ENCODE peak calls at places on chromosomes 3 and 15, in nine cellular contexts. One of them, this sample, is unnamed.
A peak's percentile ranks its signal among the peaks of the same experiment; 100 is the strongest.

GRCh38 chr3:170690133-170690981 is 104.5 kb upstream of the SLC7A14 start:
- DNase-seq in stimulated activated CD4-positive, alpha-beta T cell treated with anti-CD3 and anti-CD28 coated beads, Interleukin-4, amount 100 ng/mL, for 48 hours: peak; percentile 37
- DNase-seq in activated CD4-positive, alpha-beta T cell treated with anti-CD3 and anti-CD28 coated beads, Interleukin-2, amount 50 U/mL, for 1 hour: peak; percentile 20
- DNase-seq in progenitor cell of endocrine pancreas: peak; percentile 55
- DNase-seq in RWPE1: peak; percentile 24
- DNase-seq in activated T-helper 1 cell treated with anti-CD3 and anti-CD28 coated beads, Interleukin-2, amount 50 U/mL, for 16 hours: no peak
- DNase-seq in SK-MEL-5: peak; percentile 62
- DNase-seq in hepatic stellate cell: no peak
- DNase-seq in fibroblast of lung: peak; percentile 53
- DNase-seq in this sample: peak; percentile 70

GRCh38 chr3:188876370-188876769 is 295.4 kb upstream of the TPRG1 start:
- DNase-seq in SK-MEL-5: no peak
- DNase-seq in fibroblast of lung: no peak
- DNase-seq in activated CD4-positive, alpha-beta T cell treated with anti-CD3 and anti-CD28 coated beads, Interleukin-2, amount 50 U/mL, for 1 hour: no peak
- DNase-seq in hepatic stellate cell: no peak
- DNase-seq in activated T-helper 1 cell treated with anti-CD3 and anti-CD28 coated beads, Interleukin-2, amount 50 U/mL, for 16 hours: no peak
- DNase-seq in stimulated activated CD4-positive, alpha-beta T cell treated with anti-CD3 and anti-CD28 coated beads, Interleukin-4, amount 100 ng/mL, for 48 hours: no peak
- DNase-seq in progenitor cell of endocrine pancreas: no peak
- DNase-seq in RWPE1: no peak
- DNase-seq in this sample: no peak

GRCh38 chr3:133112666-133113065 is 74.5 kb downstream of the TMEM108 start:
- DNase-seq in progenitor cell of endocrine pancreas: no peak
- DNase-seq in stimulated activated CD4-positive, alpha-beta T cell treated with anti-CD3 and anti-CD28 coated beads, Interleukin-4, amount 100 ng/mL, for 48 hours: no peak
- DNase-seq in activated T-helper 1 cell treated with anti-CD3 and anti-CD28 coated beads, Interleukin-2, amount 50 U/mL, for 16 hours: no peak
- DNase-seq in activated CD4-positive, alpha-beta T cell treated with anti-CD3 and anti-CD28 coated beads, Interleukin-2, amount 50 U/mL, for 1 hour: no peak
- DNase-seq in RWPE1: no peak
- DNase-seq in SK-MEL-5: no peak
- DNase-seq in hepatic stellate cell: no peak
- DNase-seq in fibroblast of lung: peak; percentile 20
- DNase-seq in this sample: no peak

GRCh38 chr3:146163584-146163983 is 2.6 kb upstream of the PLOD2 start:
- DNase-seq in hepatic stellate cell: peak; percentile 69
- DNase-seq in RWPE1: peak; percentile 79
- DNase-seq in progenitor cell of endocrine pancreas: no peak
- DNase-seq in activated CD4-positive, alpha-beta T cell treated with anti-CD3 and anti-CD28 coated beads, Interleukin-2, amount 50 U/mL, for 1 hour: no peak
- DNase-seq in fibroblast of lung: peak; percentile 97
- DNase-seq in activated T-helper 1 cell treated with anti-CD3 and anti-CD28 coated beads, Interleukin-2, amount 50 U/mL, for 16 hours: no peak
- DNase-seq in SK-MEL-5: peak; percentile 14
- DNase-seq in stimulated activated CD4-positive, alpha-beta T cell treated with anti-CD3 and anti-CD28 coated beads, Interleukin-4, amount 100 ng/mL, for 48 hours: no peak
- DNase-seq in this sample: peak; percentile 27

GRCh38 chr15:36358094-36358961 is 221.1 kb upstream of the CDIN1 start:
- DNase-seq in activated CD4-positive, alpha-beta T cell treated with anti-CD3 and anti-CD28 coated beads, Interleukin-2, amount 50 U/mL, for 1 hour: no peak
- DNase-seq in RWPE1: no peak
- DNase-seq in activated T-helper 1 cell treated with anti-CD3 and anti-CD28 coated beads, Interleukin-2, amount 50 U/mL, for 16 hours: no peak
- DNase-seq in hepatic stellate cell: peak; percentile 47
- DNase-seq in SK-MEL-5: no peak
- DNase-seq in stimulated activated CD4-positive, alpha-beta T cell treated with anti-CD3 and anti-CD28 coated beads, Interleukin-4, amount 100 ng/mL, for 48 hours: no peak
- DNase-seq in progenitor cell of endocrine pancreas: no peak
- DNase-seq in fibroblast of lung: peak; percentile 97
- DNase-seq in this sample: no peak

GRCh38 chr3:105582015-105582414 is 215.3 kb downstream of the ALCAM start:
- DNase-seq in activated CD4-positive, alpha-beta T cell treated with anti-CD3 and anti-CD28 coated beads, Interleukin-2, amount 50 U/mL, for 1 hour: no peak
- DNase-seq in SK-MEL-5: no peak
- DNase-seq in progenitor cell of endocrine pancreas: no peak
- DNase-seq in stimulated activated CD4-positive, alpha-beta T cell treated with anti-CD3 and anti-CD28 coated beads, Interleukin-4, amount 100 ng/mL, for 48 hours: no peak
- DNase-seq in activated T-helper 1 cell treated with anti-CD3 and anti-CD28 coated beads, Interleukin-2, amount 50 U/mL, for 16 hours: no peak
- DNase-seq in fibroblast of lung: no peak
- DNase-seq in RWPE1: no peak
- DNase-seq in hepatic stellate cell: no peak
- DNase-seq in this sample: no peak

GRCh38 chr15:32029409-32029861 is 880 bp upstream of the CHRNA7 start:
- DNase-seq in stimulated activated CD4-positive, alpha-beta T cell treated with anti-CD3 and anti-CD28 coated beads, Interleukin-4, amount 100 ng/mL, for 48 hours: no peak
- DNase-seq in progenitor cell of endocrine pancreas: peak; percentile 36
- DNase-seq in hepatic stellate cell: no peak
- DNase-seq in SK-MEL-5: peak; percentile 76
- DNase-seq in fibroblast of lung: no peak
- DNase-seq in activated CD4-positive, alpha-beta T cell treated with anti-CD3 and anti-CD28 coated beads, Interleukin-2, amount 50 U/mL, for 1 hour: no peak
- DNase-seq in RWPE1: no peak
- DNase-seq in activated T-helper 1 cell treated with anti-CD3 and anti-CD28 coated beads, Interleukin-2, amount 50 U/mL, for 16 hours: no peak
- DNase-seq in this sample: no peak

GRCh38 chr3:18369561-18370185 is 55.5 kb downstream of the SATB1 start:
- DNase-seq in SK-MEL-5: no peak
- DNase-seq in progenitor cell of endocrine pancreas: no peak
- DNase-seq in stimulated activated CD4-positive, alpha-beta T cell treated with anti-CD3 and anti-CD28 coated beads, Interleukin-4, amount 100 ng/mL, for 48 hours: no peak
- DNase-seq in activated CD4-positive, alpha-beta T cell treated with anti-CD3 and anti-CD28 coated beads, Interleukin-2, amount 50 U/mL, for 1 hour: no peak
- DNase-seq in hepatic stellate cell: no peak
- DNase-seq in fibroblast of lung: peak; percentile 19
- DNase-seq in RWPE1: no peak
- DNase-seq in activated T-helper 1 cell treated with anti-CD3 and anti-CD28 coated beads, Interleukin-2, amount 50 U/mL, for 16 hours: no peak
- DNase-seq in this sample: no peak

GRCh38 chr3:124653071-124653470 is 77.2 kb upstream of the UMPS start:
- DNase-seq in RWPE1: no peak
- DNase-seq in stimulated activated CD4-positive, alpha-beta T cell treated with anti-CD3 and anti-CD28 coated beads, Interleukin-4, amount 100 ng/mL, for 48 hours: no peak
- DNase-seq in progenitor cell of endocrine pancreas: no peak
- DNase-seq in hepatic stellate cell: no peak
- DNase-seq in fibroblast of lung: no peak
- DNase-seq in activated CD4-positive, alpha-beta T cell treated with anti-CD3 and anti-CD28 coated beads, Interleukin-2, amount 50 U/mL, for 1 hour: no peak
- DNase-seq in SK-MEL-5: peak; percentile 26
- DNase-seq in activated T-helper 1 cell treated with anti-CD3 and anti-CD28 coated beads, Interleukin-2, amount 50 U/mL, for 16 hours: no peak
- DNase-seq in this sample: no peak

GRCh38 chr3:8938021-8938420 is 25.3 kb downstream of the RAD18 start:
- DNase-seq in hepatic stellate cell: no peak
- DNase-seq in fibroblast of lung: peak; percentile 57
- DNase-seq in progenitor cell of endocrine pancreas: no peak
- DNase-seq in RWPE1: no peak
- DNase-seq in stimulated activated CD4-positive, alpha-beta T cell treated with anti-CD3 and anti-CD28 coated beads, Interleukin-4, amount 100 ng/mL, for 48 hours: no peak
- DNase-seq in SK-MEL-5: peak; percentile 63
- DNase-seq in activated T-helper 1 cell treated with anti-CD3 and anti-CD28 coated beads, Interleukin-2, amount 50 U/mL, for 16 hours: no peak
- DNase-seq in activated CD4-positive, alpha-beta T cell treated with anti-CD3 and anti-CD28 coated beads, Interleukin-2, amount 50 U/mL, for 1 hour: no peak
- DNase-seq in this sample: no peak

GRCh38 chr15:90915216-90915807 is 12.2 kb downstream of the MAN2A2 start:
- DNase-seq in activated CD4-positive, alpha-beta T cell treated with anti-CD3 and anti-CD28 coated beads, Interleukin-2, amount 50 U/mL, for 1 hour: no peak
- DNase-seq in hepatic stellate cell: no peak
- DNase-seq in activated T-helper 1 cell treated with anti-CD3 and anti-CD28 coated beads, Interleukin-2, amount 50 U/mL, for 16 hours: no peak
- DNase-seq in fibroblast of lung: no peak
- DNase-seq in SK-MEL-5: no peak
- DNase-seq in stimulated activated CD4-positive, alpha-beta T cell treated with anti-CD3 and anti-CD28 coated beads, Interleukin-4, amount 100 ng/mL, for 48 hours: no peak
- DNase-seq in RWPE1: no peak
- DNase-seq in progenitor cell of endocrine pancreas: no peak
- DNase-seq in this sample: no peak

GRCh38 chr3:52527732-52528595 is 5.7 kb downstream of the NT5DC2 start:
- DNase-seq in SK-MEL-5: no peak
- DNase-seq in RWPE1: no peak
- DNase-seq in fibroblast of lung: no peak
- DNase-seq in progenitor cell of endocrine pancreas: no peak
- DNase-seq in hepatic stellate cell: no peak
- DNase-seq in activated T-helper 1 cell treated with anti-CD3 and anti-CD28 coated beads, Interleukin-2, amount 50 U/mL, for 16 hours: no peak
- DNase-seq in activated CD4-positive, alpha-beta T cell treated with anti-CD3 and anti-CD28 coated beads, Interleukin-2, amount 50 U/mL, for 1 hour: no peak
- DNase-seq in stimulated activated CD4-positive, alpha-beta T cell treated with anti-CD3 and anti-CD28 coated beads, Interleukin-4, amount 100 ng/mL, for 48 hours: no peak
- DNase-seq in this sample: no peak

GRCh38 chr3:180275176-180275575 is 238.4 kb upstream of the PEX5L start:
- DNase-seq in stimulated activated CD4-positive, alpha-beta T cell treated with anti-CD3 and anti-CD28 coated beads, Interleukin-4, amount 100 ng/mL, for 48 hours: no peak
- DNase-seq in activated T-helper 1 cell treated with anti-CD3 and anti-CD28 coated beads, Interleukin-2, amount 50 U/mL, for 16 hours: no peak
- DNase-seq in hepatic stellate cell: no peak
- DNase-seq in SK-MEL-5: no peak
- DNase-seq in progenitor cell of endocrine pancreas: no peak
- DNase-seq in activated CD4-positive, alpha-beta T cell treated with anti-CD3 and anti-CD28 coated beads, Interleukin-2, amount 50 U/mL, for 1 hour: no peak
- DNase-seq in RWPE1: no peak
- DNase-seq in fibroblast of lung: no peak
- DNase-seq in this sample: no peak

GRCh38 chr15:49435201-49435600 is 12.2 kb downstream of the FGF7 start:
- DNase-seq in RWPE1: no peak
- DNase-seq in activated T-helper 1 cell treated with anti-CD3 and anti-CD28 coated beads, Interleukin-2, amount 50 U/mL, for 16 hours: no peak
- DNase-seq in fibroblast of lung: peak; percentile 90
- DNase-seq in stimulated activated CD4-positive, alpha-beta T cell treated with anti-CD3 and anti-CD28 coated beads, Interleukin-4, amount 100 ng/mL, for 48 hours: no peak
- DNase-seq in hepatic stellate cell: no peak
- DNase-seq in progenitor cell of endocrine pancreas: no peak
- DNase-seq in activated CD4-positive, alpha-beta T cell treated with anti-CD3 and anti-CD28 coated beads, Interleukin-2, amount 50 U/mL, for 1 hour: no peak
- DNase-seq in SK-MEL-5: no peak
- DNase-seq in this sample: no peak

GRCh38 chr3:28295819-28296364 is 52.6 kb upstream of the ZCWPW2 start:
- DNase-seq in activated T-helper 1 cell treated with anti-CD3 and anti-CD28 coated beads, Interleukin-2, amount 50 U/mL, for 16 hours: no peak
- DNase-seq in fibroblast of lung: no peak
- DNase-seq in activated CD4-positive, alpha-beta T cell treated with anti-CD3 and anti-CD28 coated beads, Interleukin-2, amount 50 U/mL, for 1 hour: no peak
- DNase-seq in RWPE1: no peak
- DNase-seq in progenitor cell of endocrine pancreas: no peak
- DNase-seq in stimulated activated CD4-positive, alpha-beta T cell treated with anti-CD3 and anti-CD28 coated beads, Interleukin-4, amount 100 ng/mL, for 48 hours: no peak
- DNase-seq in hepatic stellate cell: peak; percentile 1
- DNase-seq in SK-MEL-5: no peak
- DNase-seq in this sample: no peak

GRCh38 chr15:100211855-100212850 is 129.6 kb downstream of the ADAMTS17 start:
- DNase-seq in fibroblast of lung: peak; percentile 56
- DNase-seq in RWPE1: peak; percentile 30
- DNase-seq in stimulated activated CD4-positive, alpha-beta T cell treated with anti-CD3 and anti-CD28 coated beads, Interleukin-4, amount 100 ng/mL, for 48 hours: no peak
- DNase-seq in hepatic stellate cell: no peak
- DNase-seq in activated CD4-positive, alpha-beta T cell treated with anti-CD3 and anti-CD28 coated beads, Interleukin-2, amount 50 U/mL, for 1 hour: no peak
- DNase-seq in SK-MEL-5: no peak
- DNase-seq in activated T-helper 1 cell treated with anti-CD3 and anti-CD28 coated beads, Interleukin-2, amount 50 U/mL, for 16 hours: no peak
- DNase-seq in progenitor cell of endocrine pancreas: no peak
- DNase-seq in this sample: no peak

GRCh38 chr15:55237219-55238130 is 40.7 kb upstream of the RSL24D1 start:
- DNase-seq in activated CD4-positive, alpha-beta T cell treated with anti-CD3 and anti-CD28 coated beads, Interleukin-2, amount 50 U/mL, for 1 hour: no peak
- DNase-seq in fibroblast of lung: no peak
- DNase-seq in progenitor cell of endocrine pancreas: no peak
- DNase-seq in stimulated activated CD4-positive, alpha-beta T cell treated with anti-CD3 and anti-CD28 coated beads, Interleukin-4, amount 100 ng/mL, for 48 hours: no peak
- DNase-seq in RWPE1: no peak
- DNase-seq in activated T-helper 1 cell treated with anti-CD3 and anti-CD28 coated beads, Interleukin-2, amount 50 U/mL, for 16 hours: no peak
- DNase-seq in SK-MEL-5: no peak
- DNase-seq in hepatic stellate cell: no peak
- DNase-seq in this sample: no peak

GRCh38 chr3:5019411-5020261 is 40.4 kb downstream of the BHLHE40 start:
- DNase-seq in activated CD4-positive, alpha-beta T cell treated with anti-CD3 and anti-CD28 coated beads, Interleukin-2, amount 50 U/mL, for 1 hour: peak; percentile 83
- DNase-seq in SK-MEL-5: no peak
- DNase-seq in progenitor cell of endocrine pancreas: no peak
- DNase-seq in RWPE1: no peak
- DNase-seq in activated T-helper 1 cell treated with anti-CD3 and anti-CD28 coated beads, Interleukin-2, amount 50 U/mL, for 16 hours: peak; percentile 68
- DNase-seq in stimulated activated CD4-positive, alpha-beta T cell treated with anti-CD3 and anti-CD28 coated beads, Interleukin-4, amount 100 ng/mL, for 48 hours: peak; percentile 70
- DNase-seq in fibroblast of lung: no peak
- DNase-seq in hepatic stellate cell: no peak
- DNase-seq in this sample: no peak

GRCh38 chr15:81828135-81828534 is 217.7 kb downstream of the MEX3B start:
- DNase-seq in activated CD4-positive, alpha-beta T cell treated with anti-CD3 and anti-CD28 coated beads, Interleukin-2, amount 50 U/mL, for 1 hour: no peak
- DNase-seq in hepatic stellate cell: no peak
- DNase-seq in progenitor cell of endocrine pancreas: no peak
- DNase-seq in stimulated activated CD4-positive, alpha-beta T cell treated with anti-CD3 and anti-CD28 coated beads, Interleukin-4, amount 100 ng/mL, for 48 hours: no peak
- DNase-seq in RWPE1: no peak
- DNase-seq in fibroblast of lung: no peak
- DNase-seq in SK-MEL-5: no peak
- DNase-seq in activated T-helper 1 cell treated with anti-CD3 and anti-CD28 coated beads, Interleukin-2, amount 50 U/mL, for 16 hours: no peak
- DNase-seq in this sample: no peak

GRCh38 chr15:88898736-88899135 is 3.4 kb upstream of the HAPLN3 start:
- DNase-seq in RWPE1: no peak
- DNase-seq in SK-MEL-5: no peak
- DNase-seq in activated T-helper 1 cell treated with anti-CD3 and anti-CD28 coated beads, Interleukin-2, amount 50 U/mL, for 16 hours: no peak
- DNase-seq in stimulated activated CD4-positive, alpha-beta T cell treated with anti-CD3 and anti-CD28 coated beads, Interleukin-4, amount 100 ng/mL, for 48 hours: no peak
- DNase-seq in fibroblast of lung: no peak
- DNase-seq in hepatic stellate cell: no peak
- DNase-seq in progenitor cell of endocrine pancreas: no peak
- DNase-seq in activated CD4-positive, alpha-beta T cell treated with anti-CD3 and anti-CD28 coated beads, Interleukin-2, amount 50 U/mL, for 1 hour: no peak
- DNase-seq in this sample: no peak

GRCh38 chr15:65979837-65980236 is 110.5 kb downstream of the RAB11A start:
- DNase-seq in progenitor cell of endocrine pancreas: no peak
- DNase-seq in hepatic stellate cell: no peak
- DNase-seq in stimulated activated CD4-positive, alpha-beta T cell treated with anti-CD3 and anti-CD28 coated beads, Interleukin-4, amount 100 ng/mL, for 48 hours: no peak
- DNase-seq in SK-MEL-5: no peak
- DNase-seq in fibroblast of lung: no peak
- DNase-seq in RWPE1: no peak
- DNase-seq in activated CD4-positive, alpha-beta T cell treated with anti-CD3 and anti-CD28 coated beads, Interleukin-2, amount 50 U/mL, for 1 hour: no peak
- DNase-seq in activated T-helper 1 cell treated with anti-CD3 and anti-CD28 coated beads, Interleukin-2, amount 50 U/mL, for 16 hours: no peak
- DNase-seq in this sample: no peak

GRCh38 chr3:101131767-101132166 is 138.5 kb upstream of the ABI3BP start:
- DNase-seq in activated T-helper 1 cell treated with anti-CD3 and anti-CD28 coated beads, Interleukin-2, amount 50 U/mL, for 16 hours: no peak
- DNase-seq in SK-MEL-5: peak; percentile 38
- DNase-seq in progenitor cell of endocrine pancreas: no peak
- DNase-seq in RWPE1: no peak
- DNase-seq in hepatic stellate cell: no peak
- DNase-seq in stimulated activated CD4-positive, alpha-beta T cell treated with anti-CD3 and anti-CD28 coated beads, Interleukin-4, amount 100 ng/mL, for 48 hours: no peak
- DNase-seq in fibroblast of lung: no peak
- DNase-seq in activated CD4-positive, alpha-beta T cell treated with anti-CD3 and anti-CD28 coated beads, Interleukin-2, amount 50 U/mL, for 1 hour: no peak
- DNase-seq in this sample: no peak

GRCh38 chr3:68988740-68989139 is 24.7 kb downstream of the EOGT start:
- DNase-seq in fibroblast of lung: peak; percentile 69
- DNase-seq in activated CD4-positive, alpha-beta T cell treated with anti-CD3 and anti-CD28 coated beads, Interleukin-2, amount 50 U/mL, for 1 hour: no peak
- DNase-seq in SK-MEL-5: no peak
- DNase-seq in hepatic stellate cell: peak; percentile 23
- DNase-seq in RWPE1: no peak
- DNase-seq in progenitor cell of endocrine pancreas: no peak
- DNase-seq in activated T-helper 1 cell treated with anti-CD3 and anti-CD28 coated beads, Interleukin-2, amount 50 U/mL, for 16 hours: no peak
- DNase-seq in stimulated activated CD4-positive, alpha-beta T cell treated with anti-CD3 and anti-CD28 coated beads, Interleukin-4, amount 100 ng/mL, for 48 hours: no peak
- DNase-seq in this sample: no peak

GRCh38 chr15:27844018-27844666 is 255.0 kb downstream of the OCA2 start:
- DNase-seq in hepatic stellate cell: no peak
- DNase-seq in progenitor cell of endocrine pancreas: no peak
- DNase-seq in RWPE1: peak; percentile 43
- DNase-seq in activated T-helper 1 cell treated with anti-CD3 and anti-CD28 coated beads, Interleukin-2, amount 50 U/mL, for 16 hours: no peak
- DNase-seq in fibroblast of lung: peak; percentile 94
- DNase-seq in SK-MEL-5: peak; percentile 59
- DNase-seq in activated CD4-positive, alpha-beta T cell treated with anti-CD3 and anti-CD28 coated beads, Interleukin-2, amount 50 U/mL, for 1 hour: no peak
- DNase-seq in stimulated activated CD4-positive, alpha-beta T cell treated with anti-CD3 and anti-CD28 coated beads, Interleukin-4, amount 100 ng/mL, for 48 hours: no peak
- DNase-seq in this sample: no peak

GRCh38 chr3:47961036-47961435 is 55.2 kb downstream of the MAP4 start:
- DNase-seq in stimulated activated CD4-positive, alpha-beta T cell treated with anti-CD3 and anti-CD28 coated beads, Interleukin-4, amount 100 ng/mL, for 48 hours: no peak
- DNase-seq in activated T-helper 1 cell treated with anti-CD3 and anti-CD28 coated beads, Interleukin-2, amount 50 U/mL, for 16 hours: no peak
- DNase-seq in activated CD4-positive, alpha-beta T cell treated with anti-CD3 and anti-CD28 coated beads, Interleukin-2, amount 50 U/mL, for 1 hour: no peak
- DNase-seq in fibroblast of lung: no peak
- DNase-seq in progenitor cell of endocrine pancreas: no peak
- DNase-seq in RWPE1: no peak
- DNase-seq in hepatic stellate cell: no peak
- DNase-seq in SK-MEL-5: no peak
- DNase-seq in this sample: no peak

GRCh38 chr3:184716652-184717607 is 5.1 kb upstream of the MAGEF1 start:
- DNase-seq in RWPE1: peak; percentile 58
- DNase-seq in activated CD4-positive, alpha-beta T cell treated with anti-CD3 and anti-CD28 coated beads, Interleukin-2, amount 50 U/mL, for 1 hour: no peak
- DNase-seq in fibroblast of lung: peak; percentile 73
- DNase-seq in stimulated activated CD4-positive, alpha-beta T cell treated with anti-CD3 and anti-CD28 coated beads, Interleukin-4, amount 100 ng/mL, for 48 hours: no peak
- DNase-seq in activated T-helper 1 cell treated with anti-CD3 and anti-CD28 coated beads, Interleukin-2, amount 50 U/mL, for 16 hours: no peak
- DNase-seq in progenitor cell of endocrine pancreas: no peak
- DNase-seq in SK-MEL-5: peak; percentile 42
- DNase-seq in hepatic stellate cell: no peak
- DNase-seq in this sample: no peak

GRCh38 chr3:127709320-127710060 is 36.7 kb downstream of the ABTB1 start:
- DNase-seq in progenitor cell of endocrine pancreas: no peak
- DNase-seq in hepatic stellate cell: no peak
- DNase-seq in activated CD4-positive, alpha-beta T cell treated with anti-CD3 and anti-CD28 coated beads, Interleukin-2, amount 50 U/mL, for 1 hour: no peak
- DNase-seq in stimulated activated CD4-positive, alpha-beta T cell treated with anti-CD3 and anti-CD28 coated beads, Interleukin-4, amount 100 ng/mL, for 48 hours: no peak
- DNase-seq in activated T-helper 1 cell treated with anti-CD3 and anti-CD28 coated beads, Interleukin-2, amount 50 U/mL, for 16 hours: no peak
- DNase-seq in SK-MEL-5: no peak
- DNase-seq in fibroblast of lung: peak; percentile 39
- DNase-seq in RWPE1: no peak
- DNase-seq in this sample: no peak

GRCh38 chr15:37995461-37996347 is 61.3 kb downstream of the TMCO5A start:
- DNase-seq in RWPE1: peak; percentile 42
- DNase-seq in activated T-helper 1 cell treated with anti-CD3 and anti-CD28 coated beads, Interleukin-2, amount 50 U/mL, for 16 hours: no peak
- DNase-seq in fibroblast of lung: peak; percentile 73
- DNase-seq in progenitor cell of endocrine pancreas: no peak
- DNase-seq in stimulated activated CD4-positive, alpha-beta T cell treated with anti-CD3 and anti-CD28 coated beads, Interleukin-4, amount 100 ng/mL, for 48 hours: no peak
- DNase-seq in hepatic stellate cell: no peak
- DNase-seq in SK-MEL-5: peak; percentile 78
- DNase-seq in activated CD4-positive, alpha-beta T cell treated with anti-CD3 and anti-CD28 coated beads, Interleukin-2, amount 50 U/mL, for 1 hour: no peak
- DNase-seq in this sample: no peak

GRCh38 chr15:34644061-34644460 is 60.6 kb upstream of the GOLGA8B start:
- DNase-seq in hepatic stellate cell: peak; percentile 16
- DNase-seq in stimulated activated CD4-positive, alpha-beta T cell treated with anti-CD3 and anti-CD28 coated beads, Interleukin-4, amount 100 ng/mL, for 48 hours: no peak
- DNase-seq in RWPE1: no peak
- DNase-seq in SK-MEL-5: peak; percentile 40
- DNase-seq in progenitor cell of endocrine pancreas: no peak
- DNase-seq in activated T-helper 1 cell treated with anti-CD3 and anti-CD28 coated beads, Interleukin-2, amount 50 U/mL, for 16 hours: no peak
- DNase-seq in fibroblast of lung: peak; percentile 93
- DNase-seq in activated CD4-positive, alpha-beta T cell treated with anti-CD3 and anti-CD28 coated beads, Interleukin-2, amount 50 U/mL, for 1 hour: no peak
- DNase-seq in this sample: no peak

GRCh38 chr3:189038773-189039720 is 132.7 kb upstream of the TPRG1 start:
- DNase-seq in activated T-helper 1 cell treated with anti-CD3 and anti-CD28 coated beads, Interleukin-2, amount 50 U/mL, for 16 hours: no peak
- DNase-seq in stimulated activated CD4-positive, alpha-beta T cell treated with anti-CD3 and anti-CD28 coated beads, Interleukin-4, amount 100 ng/mL, for 48 hours: no peak
- DNase-seq in activated CD4-positive, alpha-beta T cell treated with anti-CD3 and anti-CD28 coated beads, Interleukin-2, amount 50 U/mL, for 1 hour: no peak
- DNase-seq in fibroblast of lung: no peak
- DNase-seq in progenitor cell of endocrine pancreas: no peak
- DNase-seq in RWPE1: no peak
- DNase-seq in SK-MEL-5: no peak
- DNase-seq in hepatic stellate cell: no peak
- DNase-seq in this sample: no peak

GRCh38 chr15:76501726-76502125 is 165.2 kb downstream of the ISL2 start:
- DNase-seq in RWPE1: no peak
- DNase-seq in fibroblast of lung: peak; percentile 41
- DNase-seq in activated T-helper 1 cell treated with anti-CD3 and anti-CD28 coated beads, Interleukin-2, amount 50 U/mL, for 16 hours: no peak
- DNase-seq in stimulated activated CD4-positive, alpha-beta T cell treated with anti-CD3 and anti-CD28 coated beads, Interleukin-4, amount 100 ng/mL, for 48 hours: no peak
- DNase-seq in SK-MEL-5: no peak
- DNase-seq in progenitor cell of endocrine pancreas: no peak
- DNase-seq in hepatic stellate cell: no peak
- DNase-seq in activated CD4-positive, alpha-beta T cell treated with anti-CD3 and anti-CD28 coated beads, Interleukin-2, amount 50 U/mL, for 1 hour: no peak
- DNase-seq in this sample: no peak

This sample was measured in 8988T.